ENCODE peak calls at places on chromosome 18, in six cellular contexts. M, Z, E, V, A and P are unnamed samples.

GRCh38 chr18:47557160-47557559 is 305.7 kb upstream of the SKOR2 start:
- DNase-seq in E (no peak), M (no peak), A (no peak), V (no peak), Z (no peak), P (no peak)

GRCh38 chr18:79919089-79919488 is 32.4 kb downstream of the SLC66A2 start:
- DNase-seq in E (no peak), Z (no peak), A (no peak), M (no peak), V (no peak), P (no peak)

GRCh38 chr18:5628512-5629255 is 84.9 kb upstream of the EPB41L3 start:
- DNase-seq in V (no peak), M (no peak), A (peak), Z (no peak), E (no peak), P (no peak)

GRCh38 chr18:63101811-63102210 is 217.8 kb downstream of the BCL2 start:
- DNase-seq in A (no peak), V (no peak), E (no peak), Z (no peak), M (no peak), P (no peak)

GRCh38 chr18:40179647-40180175 is 1775.3 kb upstream of the PIK3C3 start:
- DNase-seq in V (no peak), E (no peak), M (no peak), Z (no peak), A (no peak), P (no peak)

GRCh38 chr18:48053881-48054586 is 123.6 kb upstream of the SMAD2 start:
- DNase-seq in M (no peak), Z (no peak), A (peak), E (no peak), V (peak), P (no peak)

GRCh38 chr18:79935098-79935480 is 16.4 kb downstream of the SLC66A2 start:
- DNase-seq in V (no peak), Z (no peak), M (no peak), E (no peak), A (no peak), P (no peak)

GRCh38 chr18:78856569-78857200 is 122.9 kb upstream of the SALL3 start:
- DNase-seq in M (no peak), Z (no peak), E (no peak), V (no peak), A (no peak), P (no peak)

GRCh38 chr18:29164993-29165599 is 988.2 kb upstream of the CDH2 start:
- DNase-seq in M (peak), E (no peak), A (no peak), Z (peak), V (no peak), P (no peak)

GRCh38 chr18:8933714-8934284 is 168.7 kb upstream of the NDUFV2 start:
- DNase-seq in A (no peak), E (no peak), M (no peak), V (no peak), Z (no peak), P (no peak)

GRCh38 chr18:80119111-80119510 is 10.0 kb downstream of the ADNP2 start:
- DNase-seq in V (no peak), A (no peak), Z (no peak), M (no peak), E (no peak), P (no peak)

GRCh38 chr18:48764452-48764851 is 186.3 kb downstream of the SMAD7 start:
- DNase-seq in M (no peak), E (no peak), Z (no peak), V (no peak), A (no peak), P (no peak)

GRCh38 chr18:59070181-59070912 is 69.3 kb upstream of the SEC11C start:
- DNase-seq in Z (peak), M (peak), V (peak), E (no peak), A (peak), P (peak)

GRCh38 chr18:80167331-80167730 is 58.3 kb downstream of the ADNP2 start:
- DNase-seq in A (no peak), Z (no peak), E (no peak), M (no peak), V (no peak), P (no peak)

GRCh38 chr18:35143615-35144596 is 96.9 kb upstream of the ZNF397 start:
- DNase-seq in Z (peak), E (no peak), M (peak), V (peak), A (peak), P (peak)
- TF ChIP-seq CHD2 in Z (no peak), E (no peak), M (no peak), V (no peak), A (no peak), P (no peak)

GRCh38 chr18:70151554-70152130 is 53.8 kb downstream of the RTTN start:
- DNase-seq in Z (no peak), V (no peak), M (no peak), A (no peak), E (no peak), P (no peak)
- TF ChIP-seq CHD2 in Z (no peak), V (no peak), M (no peak), A (no peak), E (no peak), P (no peak)

DNA sequence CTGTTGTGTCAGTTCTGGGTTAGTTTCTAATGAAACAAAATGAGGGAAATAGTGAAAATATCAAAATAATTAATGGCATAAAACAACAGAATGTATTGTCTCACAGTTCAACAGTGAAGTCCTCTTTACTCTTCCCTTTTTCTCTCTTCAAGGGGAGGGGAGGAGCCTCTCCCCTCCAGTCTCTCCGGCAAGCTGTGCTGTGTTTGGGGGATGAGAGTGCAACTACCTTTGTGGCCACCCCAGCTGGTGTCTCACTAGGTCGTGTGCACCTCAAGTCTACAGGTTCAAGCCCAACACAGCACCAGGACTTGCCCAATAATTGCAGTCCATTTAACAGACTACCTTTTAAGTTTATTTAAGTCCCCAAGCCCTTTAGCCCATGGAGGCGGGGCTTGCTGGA is 271.7 kb upstream of the DOK6 start:
- DNase-seq in E (no peak), V (no peak), M (no peak), A (no peak), Z (no peak), P (peak)
- TF ChIP-seq CHD2 in E (no peak), V (no peak), M (no peak), A (no peak), Z (no peak), P (no peak)

GRCh38 chr18:22559414-22560282 is 141.9 kb upstream of the CTAGE1 start:
- DNase-seq in M (peak), A (peak), V (peak), Z (peak), E (no peak), P (no peak)

GRCh38 chr18:22564036-22564435 is 146.3 kb upstream of the CTAGE1 start:
- DNase-seq in Z (no peak), V (no peak), E (no peak), A (no peak), M (no peak), P (no peak)

GRCh38 chr18:22560283-22560627 is 142.5 kb upstream of the CTAGE1 start:
- DNase-seq in A (no peak), Z (no peak), M (no peak), E (no peak), V (no peak), P (no peak)

GRCh38 chr18:22560797-22561196 is 143.1 kb upstream of the CTAGE1 start:
- DNase-seq in A (no peak), E (no peak), V (no peak), Z (no peak), M (no peak), P (no peak)

DNA sequence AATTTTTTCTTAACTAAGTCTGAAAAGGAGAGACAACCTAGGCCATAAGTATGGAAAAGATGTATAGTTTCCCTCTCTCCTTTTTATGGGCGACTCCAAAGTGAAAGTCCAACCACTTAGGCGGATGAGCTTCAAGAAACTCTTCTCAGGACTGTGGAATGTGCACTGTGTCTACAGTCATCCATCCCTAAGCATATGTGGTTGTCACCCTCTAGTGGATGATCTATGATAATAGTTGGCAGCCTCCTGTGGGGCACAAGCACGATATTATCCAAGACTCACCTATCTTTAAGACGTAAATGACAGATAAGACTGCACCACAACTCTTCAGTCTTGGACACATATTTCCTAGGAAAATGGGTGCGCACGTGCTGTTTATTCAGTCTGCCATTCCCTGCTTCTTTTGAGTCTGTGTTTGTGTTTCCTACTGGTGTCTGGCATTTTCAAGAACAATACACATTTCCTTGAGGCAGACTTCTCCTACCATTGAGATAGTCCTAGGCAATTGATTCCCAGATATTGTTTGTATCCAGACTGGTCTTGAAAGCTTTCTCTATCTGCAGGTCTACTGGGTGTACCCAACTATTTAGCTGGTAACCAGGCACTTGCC is 145.5 kb upstream of the CTAGE1 start:
- DNase-seq in M (peak), A (peak), Z (peak), E (peak), V (peak), P (no peak)
- TF ChIP-seq CHD2 in M (no peak), A (no peak), Z (no peak), E (no peak), V (no peak), P (no peak)

DNA sequence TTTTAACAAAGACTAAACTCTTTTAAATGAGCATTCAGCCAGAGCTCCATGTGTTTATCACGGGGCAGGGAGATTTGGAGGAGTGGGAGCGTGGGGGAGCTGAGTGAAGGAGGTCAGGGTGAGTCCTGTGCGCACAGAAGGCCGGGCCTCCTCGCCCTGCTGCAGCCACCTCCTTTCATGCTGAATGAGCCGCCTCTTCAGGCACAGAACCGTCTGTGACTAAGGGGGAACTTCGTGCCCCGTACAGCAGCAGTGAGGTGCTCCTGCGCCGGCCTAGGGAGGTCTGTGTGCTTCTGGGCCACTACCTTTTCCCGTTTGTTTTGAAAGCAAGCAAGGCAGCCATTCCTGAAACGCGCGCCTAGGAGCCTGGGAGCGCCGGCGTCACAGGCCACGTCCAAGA is 27.1 kb upstream of the ZNF516 start:
- DNase-seq in V (no peak), E (no peak), A (no peak), M (no peak), Z (no peak), P (no peak)
- TF ChIP-seq CHD2 in V (no peak), E (no peak), A (no peak), M (no peak), Z (no peak), P (no peak)

GRCh38 chr18:23824704-23825103 is 135.5 kb downstream of the LAMA3 start:
- DNase-seq in M (no peak), Z (no peak), A (no peak), E (no peak), V (no peak), P (no peak)

GRCh38 chr18:23825496-23825895 is 136.2 kb downstream of the LAMA3 start:
- DNase-seq in A (no peak), E (no peak), V (no peak), M (no peak), Z (no peak), P (no peak)

GRCh38 chr18:23826850-23827620 is 137.8 kb downstream of the LAMA3 start:
- DNase-seq in Z (no peak), M (no peak), A (no peak), E (no peak), V (no peak), P (no peak)

GRCh38 chr18:23827681-23828080 is 138.4 kb downstream of the LAMA3 start:
- DNase-seq in E (no peak), A (no peak), M (no peak), Z (no peak), V (no peak), P (no peak)

GRCh38 chr18:23825978-23826405 is 136.7 kb downstream of the LAMA3 start:
- DNase-seq in Z (no peak), M (no peak), A (no peak), V (no peak), E (no peak), P (no peak)
- TF ChIP-seq CHD2 in Z (no peak), M (no peak), A (no peak), V (no peak), E (no peak), P (no peak)

DNA sequence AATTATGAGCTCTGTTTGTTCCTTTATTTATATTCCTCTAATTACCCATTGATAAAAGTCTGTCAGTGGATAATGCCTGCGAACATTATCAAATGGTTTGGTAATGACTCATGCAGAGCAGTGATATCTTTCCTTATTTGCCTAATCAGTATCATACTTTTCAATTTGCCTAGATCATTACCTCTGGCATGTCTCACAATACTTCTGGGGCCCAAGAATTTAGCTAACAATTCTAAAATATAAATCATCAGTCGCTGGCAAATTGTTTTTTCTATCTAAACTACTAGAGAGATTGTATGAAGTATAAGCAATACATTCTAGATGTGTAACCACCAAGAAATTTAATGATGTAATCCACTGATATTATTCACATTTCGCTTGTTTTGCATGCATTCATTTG is 191.1 kb upstream of the CDH19 start:
- DNase-seq in M (no peak), V (no peak), Z (no peak), E (no peak), A (no peak), P (no peak)
- TF ChIP-seq CHD2 in M (no peak), V (no peak), Z (no peak), E (no peak), A (no peak), P (no peak)